ENCODE peak calls at places on chromosome 7, in nine cellular contexts. X is fibroblast of lung, G is psoas muscle, L is A673, N is cardiac muscle cell, H is MM.1S, V is DND-41, M is adrenal gland, A is stomach. O is an unnamed sample.

GRCh38 chr7:70766694-70767093 is 365.2 kb upstream of the GALNT17 start:
- DNase-seq in X (no peak), G (no peak), L (no peak), N (no peak), H (no peak), V (no peak), M (no peak), A (no peak), O (no peak)

GRCh38 chr7:23191022-23191421 is 9.2 kb downstream of the NUP42 start:
- DNase-seq in X (no peak), G (no peak), L (no peak), N (no peak), H (no peak), V (no peak), M (no peak), A (no peak), O (peak; percentile 15)

GRCh38 chr7:136969776-136970175 is 101.3 kb downstream of the CHRM2 start:
- DNase-seq in X (no peak), G (no peak), L (no peak), N (no peak), H (no peak), V (no peak), M (no peak), A (no peak), O (no peak)

GRCh38 chr7:45162311-45162845 is 4.8 kb downstream of the RAMP3 start:
- DNase-seq in X (no peak), G (peak; percentile 17), L (no peak), N (no peak), H (peak; percentile 33), V (no peak), M (peak; percentile 7), A (no peak), O (no peak)

GRCh38 chr7:95593343-95593742 is 3.0 kb downstream of the PDK4 start:
- DNase-seq in X (no peak), G (no peak), L (no peak), N (no peak), H (no peak), V (no peak), M (no peak), A (no peak), O (no peak)

GRCh38 chr7:136953386-136953785 is 84.9 kb downstream of the CHRM2 start:
- DNase-seq in X (peak; percentile 42), G (no peak), L (no peak), N (peak; percentile 38), H (no peak), V (no peak), M (no peak), A (no peak), O (no peak)

GRCh38 chr7:32415936-32416335 is 74.2 kb downstream of the LSM5 start:
- DNase-seq in X (no peak), G (no peak), L (no peak), N (no peak), H (no peak), V (no peak), M (no peak), A (no peak), O (no peak)

GRCh38 chr7:37901890-37902524 is 14.6 kb downstream of the SFRP4 start:
- DNase-seq in X (peak; percentile 36), G (no peak), L (peak; percentile 18), N (peak; percentile 74), H (no peak), V (no peak), M (peak; percentile 39), A (no peak), O (no peak)

GRCh38 chr7:41809487-41810257 is 106.8 kb upstream of the INHBA start:
- DNase-seq in X (peak; percentile 44), G (no peak), L (no peak), N (peak; percentile 88), H (no peak), V (no peak), M (no peak), A (no peak), O (no peak)

GRCh38 chr7:110591341-110591740 is 499.6 kb upstream of the LRRN3 start:
- DNase-seq in X (peak; percentile 14), G (no peak), L (no peak), N (no peak), H (no peak), V (no peak), M (no peak), A (no peak), O (no peak)

GRCh38 chr7:115679976-115680375 is 350.6 kb downstream of the TFEC start:
- DNase-seq in X (peak; percentile 65), G (no peak), L (peak; percentile 92), N (peak; percentile 73), H (peak; percentile 43), V (peak; percentile 19), M (no peak), A (no peak), O (peak; percentile 58)

GRCh38 chr7:1385809-1386622 is 73.3 kb downstream of the MICALL2 start:
- DNase-seq in X (no peak), G (no peak), L (no peak), N (no peak), H (no peak), V (no peak), M (no peak), A (no peak), O (no peak)

GRCh38 chr7:139762886-139763285 is 14.9 kb downstream of the HIPK2 start:
- DNase-seq in X (peak; percentile 86), G (no peak), L (no peak), N (peak; percentile 89), H (no peak), V (no peak), M (no peak), A (no peak), O (no peak)

GRCh38 chr7:46908770-46909169 is 673.1 kb downstream of the TNS3 start:
- DNase-seq in X (peak; percentile 87), G (no peak), L (peak; percentile 81), N (peak; percentile 91), H (no peak), V (no peak), M (no peak), A (no peak), O (no peak)

GRCh38 chr7:79982151-79982770 is 152.4 kb upstream of the GNAI1 start:
- DNase-seq in X (peak; percentile 67), G (no peak), L (no peak), N (no peak), H (no peak), V (no peak), M (no peak), A (no peak), O (no peak)

GRCh38 chr7:112205348-112206237 is 606 bp downstream of the DOCK4 start:
- DNase-seq in X (peak; percentile 81), G (peak; percentile 79), L (peak; percentile 62), N (peak; percentile 78), H (peak; percentile 68), V (peak; percentile 62), M (peak; percentile 66), A (peak; percentile 50), O (peak; percentile 71)

GRCh38 chr7:150431839-150432658 is 18.4 kb upstream of the GIMAP8 start:
- DNase-seq in X (no peak), G (no peak), L (no peak), N (no peak), H (no peak), V (peak; percentile 3), M (no peak), A (no peak), O (no peak)

DNA sequence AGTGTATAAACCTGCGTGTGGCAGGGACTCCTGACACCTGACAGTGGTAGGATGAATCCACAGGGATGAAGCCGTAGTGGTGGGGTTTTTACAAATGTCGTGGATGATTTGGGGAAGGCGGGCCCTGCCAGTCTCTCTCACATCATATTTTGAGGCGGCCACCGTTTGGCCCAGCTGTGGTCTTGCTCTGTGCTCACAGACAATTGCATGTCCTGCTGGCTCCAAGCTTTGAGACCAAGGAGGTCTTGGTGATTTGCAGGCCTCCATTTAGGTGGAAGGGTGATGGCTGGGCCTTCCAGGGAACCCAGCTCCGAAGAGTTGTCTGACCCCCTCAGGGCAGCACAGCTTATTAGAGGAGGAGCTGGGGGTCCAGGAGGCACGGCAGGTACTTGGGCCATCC is 151.1 kb upstream of the SHH start:
- DNase-seq in X (no peak), G (no peak), L (no peak), N (no peak), H (no peak), V (no peak), M (no peak), A (peak; percentile 25), O (no peak)
- H3K4me1 ChIP-seq in X (no peaks in the 10 kb centered on the region), G (no peaks in the 10 kb centered on the region), L (no peaks in the 10 kb centered on the region), N (no peaks in the 10 kb centered on the region), H (no peaks in the 10 kb centered on the region), V (no peaks in the 10 kb centered on the region), M (no peaks in the 10 kb centered on the region), A (peaks cover 6% of the 10 kb centered on the region), O (no peaks in the 10 kb centered on the region)

GRCh38 chr7:124155400-124156022 is 122.6 kb upstream of the TMEM229A start:
- DNase-seq in X (peak; percentile 70), G (no peak), L (peak; percentile 62), N (peak; percentile 46), H (peak; percentile 69), V (no peak), M (no peak), A (no peak), O (peak; percentile 47)
- H3K36me3 ChIP-seq in X (no peaks in the 10 kb centered on the region), G (no peaks in the 10 kb centered on the region), L (no peaks in the 10 kb centered on the region), N (no peaks in the 10 kb centered on the region), H (no peaks in the 10 kb centered on the region), V (no peaks in the 10 kb centered on the region), M (no peaks in the 10 kb centered on the region), A (no peaks in the 10 kb centered on the region), O (no peaks in the 10 kb centered on the region)

GRCh38 chr7:155007947-155008346 is 5.0 kb upstream of the PAXIP1 start:
- DNase-seq in X (peak; percentile 5), G (no peak), L (peak; percentile 82), N (peak; percentile 8), H (peak; percentile 27), V (peak; percentile 29), M (no peak), A (no peak), O (no peak)
- TF ChIP-seq CTCF in X (no peak), G (peak; percentile 29), L (peak; percentile 78), N (peak; percentile 34), H (peak; percentile 23), V (peak; percentile 59), M (no peak), A (no peak), O (peak; percentile 29)

DNA sequence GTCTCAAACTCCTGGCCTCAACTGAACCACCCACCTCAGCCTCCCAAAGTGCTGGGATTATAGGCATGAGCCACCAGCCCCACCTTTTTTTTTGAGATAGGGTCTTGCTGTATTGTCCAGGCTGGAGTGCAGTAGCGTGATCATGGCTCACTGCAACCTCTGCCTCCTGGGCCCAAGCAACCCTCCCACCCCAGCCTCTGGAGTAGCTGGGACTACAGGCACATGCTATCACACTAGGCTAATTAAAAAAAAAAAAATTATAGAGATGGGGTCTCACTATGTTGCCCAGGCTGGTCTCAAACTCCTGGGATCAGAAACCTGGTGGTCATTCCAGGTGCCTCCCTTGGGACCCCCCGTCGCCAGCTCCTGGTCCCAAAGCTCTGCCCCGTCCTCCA is 25.0 kb downstream of the GTF2IRD1 start:
- DNase-seq in X (peak; percentile 13), G (no peak), L (no peak), N (peak; percentile 8), H (no peak), V (no peak), M (no peak), A (no peak), O (no peak)
- H3K4me1 ChIP-seq in X (peaks cover 33% of the 10 kb centered on the region), G (peaks cover 64% of the 10 kb centered on the region), L (peaks cover 42% of the 10 kb centered on the region), N (peaks cover 56% of the 10 kb centered on the region), H (no peaks in the 10 kb centered on the region), V (no peaks in the 10 kb centered on the region), M (peaks cover 54% of the 10 kb centered on the region), A (peaks cover 89% of the 10 kb centered on the region), O (peaks cover 63% of the 10 kb centered on the region)

GRCh38 chr7:64998865-64999164 is 7.7 kb downstream of the ERV3-1 start:
- DNase-seq in X (no peak), G (no peak), L (no peak), N (no peak), H (no peak), V (no peak), M (no peak), A (no peak), O (no peak)
- H3K36me3 ChIP-seq in X (no peaks in the 10 kb centered on the region), G (no peaks in the 10 kb centered on the region), L (peaks cover 29% of the 10 kb centered on the region), N (no peaks in the 10 kb centered on the region), H (peaks cover 6% of the 10 kb centered on the region), V (peaks cover 62% of the 10 kb centered on the region), M (no peaks in the 10 kb centered on the region), A (no peaks in the 10 kb centered on the region), O (no peaks in the 10 kb centered on the region)